ENCODE peak calls at places on chromosomes 5 and 9, in nine cellular contexts. R, C, U, I, A, P, M, D and Q are unnamed samples.

GRCh38 chr9:136901516-136902258 is 15.4 kb downstream of the TRAF2 start:
- DNase-seq in A (peak; percentile 19), P (peak; percentile 33), D (no peak), I (peak; percentile 68), U (peak; percentile 75), C (peak; percentile 26), R (peak; percentile 87), M (no peak), Q (peak; percentile 63)

GRCh38 chr5:180592176-180592575 is 877 bp upstream of the SCGB3A1 start:
- DNase-seq in D (peak; percentile 66), U (no peak), A (no peak), P (no peak), R (no peak), M (no peak), C (no peak), I (no peak), Q (no peak)

GRCh38 chr9:129380961-129381401 is 202.9 kb upstream of the IER5L start:
- DNase-seq in U (no peak), D (no peak), A (no peak), M (no peak), R (no peak), I (no peak), P (no peak), C (no peak), Q (no peak)

GRCh38 chr5:144710620-144711019 is 539.9 kb downstream of the KCTD16 start:
- DNase-seq in M (no peak), I (no peak), R (no peak), A (no peak), P (no peak), C (no peak), D (no peak), U (no peak), Q (no peak)

GRCh38 chr5:178305801-178306200 is 73.2 kb upstream of the PHYKPL start:
- DNase-seq in M (no peak), C (no peak), P (no peak), A (no peak), D (no peak), U (no peak), I (no peak), R (no peak), Q (no peak)

GRCh38 chr5:132269635-132270344 is 12.3 kb downstream of the PDLIM4 start:
- DNase-seq in U (peak; percentile 2), R (no peak), A (no peak), C (no peak), M (no peak), I (no peak), P (no peak), D (no peak), Q (no peak)

GRCh38 chr9:97638666-97639065 is 5.0 kb downstream of the NCBP1 start:
- DNase-seq in D (no peak), P (no peak), C (no peak), U (no peak), A (no peak), M (no peak), R (no peak), I (no peak), Q (no peak)

GRCh38 chr9:137703842-137704508 is 85.2 kb downstream of the EHMT1 start:
- DNase-seq in A (no peak), I (no peak), D (no peak), C (no peak), R (no peak), P (no peak), U (no peak), M (no peak), Q (peak; percentile 31)

GRCh38 chr9:130258999-130259398 is 6.6 kb upstream of the HMCN2 start:
- DNase-seq in C (no peak), U (no peak), P (no peak), M (no peak), A (no peak), R (no peak), D (no peak), I (no peak), Q (no peak)

GRCh38 chr5:36944607-36945225 is 68.1 kb downstream of the NIPBL start:
- DNase-seq in D (no peak), U (no peak), P (no peak), M (no peak), A (peak; percentile 76), I (no peak), R (no peak), C (no peak), Q (peak; percentile 88)

GRCh38 chr9:89005323-89005722 is 14.1 kb downstream of the S1PR3 start:
- DNase-seq in I (no peak), R (no peak), D (peak; percentile 71), C (no peak), P (no peak), U (no peak), A (no peak), M (no peak), Q (no peak)

GRCh38 chr5:55063220-55063863 is 39.1 kb upstream of the GZMA start:
- DNase-seq in D (no peak), I (no peak), R (no peak), A (peak; percentile 6), M (no peak), C (no peak), P (no peak), U (no peak), Q (no peak)

GRCh38 chr5:145506451-145506850 is 328.7 kb downstream of the PRELID2 start:
- DNase-seq in P (no peak), D (no peak), A (no peak), R (no peak), I (no peak), C (no peak), U (no peak), M (no peak), Q (no peak)

GRCh38 chr9:107260437-107261081 is 22.5 kb upstream of the RAD23B start:
- DNase-seq in I (no peak), R (no peak), P (no peak), U (no peak), M (no peak), C (no peak), D (no peak), A (no peak), Q (no peak)

GRCh38 chr5:171371326-171371725 is 16.3 kb upstream of the NPM1 start:
- DNase-seq in P (no peak), C (no peak), A (no peak), U (no peak), R (no peak), I (no peak), D (no peak), M (no peak), Q (no peak)

GRCh38 chr5:56676091-56676768 is 139.1 kb upstream of the MAP3K1 start:
- DNase-seq in A (no peak), R (no peak), M (no peak), I (no peak), U (no peak), D (no peak), P (peak; percentile 52), C (no peak), Q (no peak)

GRCh38 chr9:7976167-7976755 is 176.7 kb upstream of the DMAC1 start:
- DNase-seq in U (peak; percentile 71), M (peak; percentile 3), I (peak; percentile 45), R (peak; percentile 43), P (no peak), D (no peak), C (peak; percentile 19), A (peak; percentile 11), Q (no peak)

GRCh38 chr5:175386526-175386925 is 57.5 kb downstream of the DRD1 start:
- DNase-seq in P (no peak), U (no peak), C (no peak), R (no peak), I (no peak), A (no peak), M (no peak), D (no peak), Q (no peak)

GRCh38 chr5:58800410-58800809 is 217.5 kb downstream of the RAB3C start:
- DNase-seq in P (no peak), A (no peak), I (no peak), U (no peak), R (no peak), D (no peak), C (no peak), M (no peak), Q (no peak)

GRCh38 chr5:2653991-2654390 is 97.5 kb downstream of the IRX2 start:
- DNase-seq in M (no peak), A (no peak), U (no peak), D (no peak), I (no peak), C (no peak), R (no peak), P (no peak), Q (no peak)

GRCh38 chr5:41346609-41347008 is 133.3 kb upstream of the C6 start:
- DNase-seq in P (no peak), U (no peak), A (peak; percentile 24), R (no peak), M (no peak), I (no peak), C (no peak), D (no peak), Q (peak; percentile 65)

GRCh38 chr9:87862536-87863268 is 20.0 kb upstream of the SPATA31E1 start:
- DNase-seq in C (no peak), R (no peak), M (no peak), P (peak; percentile 54), U (no peak), D (peak; percentile 56), A (peak; percentile 69), I (peak; percentile 71), Q (peak; percentile 64)

GRCh38 chr5:73693573-73694061 is 67.6 kb downstream of the ARHGEF28 start:
- DNase-seq in I (no peak), U (peak; percentile 12), M (no peak), D (no peak), P (no peak), C (no peak), R (no peak), A (peak; percentile 62), Q (peak; percentile 52)

GRCh38 chr5:174399411-174399810 is 325.0 kb upstream of the MSX2 start:
- DNase-seq in M (no peak), C (no peak), A (no peak), R (no peak), U (no peak), D (no peak), P (no peak), I (no peak), Q (no peak)

GRCh38 chr5:124371121-124371706 is 375.2 kb downstream of the ZNF608 start:
- DNase-seq in P (no peak), C (no peak), U (no peak), D (no peak), R (no peak), I (no peak), M (no peak), A (no peak), Q (peak; percentile 2)

GRCh38 chr5:54291498-54291897 is 18.9 kb downstream of the ARL15 start:
- DNase-seq in I (no peak), M (no peak), P (no peak), D (no peak), C (no peak), U (no peak), A (no peak), R (no peak), Q (no peak)

GRCh38 chr5:169495252-169495548 is 88.4 kb upstream of the SPDL1 start:
- DNase-seq in M (no peak), C (no peak), D (no peak), R (no peak), P (no peak), U (no peak), A (no peak), I (no peak), Q (no peak)

GRCh38 chr5:19322716-19323485 is 665.1 kb downstream of the CDH18 start:
- DNase-seq in A (peak; percentile 65), D (no peak), M (no peak), P (no peak), R (no peak), I (peak; percentile 14), C (no peak), U (no peak), Q (no peak)